ENCODE peak calls at places on chromosomes 7 and 10, in ten cellular contexts. F is activated CD8-positive, alpha-beta memory T cell treated with anti-CD3 and anti-CD28 coated beads for 4 hours; P is neural progenitor cell; N is astrocyte of the hippocampus; U is iPS-NIHi11; H is KG1; V is neuronal stem cell; Y is NCI-H460; I is activated T-cell treated with anti-CD3 and anti-CD28 coated beads for 24 hours; E is neural crest cell. T is an unnamed sample.

GRCh38 chr10:50224330-50224952 is 26.9 kb downstream of the ASAH2 start:
- DNase-seq in I (peak; percentile 31), F (no peak), E (peak; percentile 12), H (peak; percentile 27), N (peak; percentile 63), U (peak; percentile 50), V (peak; percentile 57), Y (peak; percentile 67), P (peak; percentile 71), T (peak; percentile 14)

GRCh38 chr10:21160116-21160515 is 263.0 kb upstream of the NEBL start:
- DNase-seq in F (no peak), U (no peak), V (no peak), Y (no peak), P (no peak), E (no peak), N (no peak), I (no peak), H (no peak), T (no peak)

GRCh38 chr10:129495697-129496096 is 28.7 kb downstream of the MGMT start:
- DNase-seq in F (no peak), Y (no peak), U (no peak), I (no peak), V (peak; percentile 12), H (no peak), P (peak; percentile 52), N (no peak), E (no peak), T (no peak)

GRCh38 chr7:134014935-134015334 is 112.2 kb upstream of the LRGUK start:
- DNase-seq in E (no peak), Y (no peak), I (no peak), N (no peak), H (no peak), P (no peak), U (no peak), V (no peak), F (no peak), T (no peak)

GRCh38 chr10:28935061-28935460 is 257.7 kb downstream of the BAMBI start:
- DNase-seq in N (no peak), I (no peak), P (no peak), E (no peak), H (no peak), U (no peak), F (no peak), Y (no peak), V (no peak), T (no peak)

GRCh38 chr10:9331583-9332008 is 1277.1 kb downstream of the GATA3 start:
- DNase-seq in U (peak; percentile 60), N (peak; percentile 63), I (no peak), H (peak; percentile 10), V (peak; percentile 23), E (no peak), Y (peak; percentile 20), F (no peak), P (peak; percentile 49), T (peak; percentile 26)

GRCh38 chr10:57983226-57983870 is 284.3 kb downstream of the IPMK start:
- DNase-seq in P (no peak), H (no peak), V (no peak), I (no peak), F (no peak), U (no peak), Y (no peak), E (no peak), N (no peak), T (no peak)

GRCh38 chr10:18476283-18476682 is 175.1 kb downstream of the NSUN6 start:
- DNase-seq in E (no peak), V (no peak), Y (no peak), I (no peak), U (no peak), F (no peak), N (no peak), P (no peak), H (no peak), T (no peak)

GRCh38 chr7:149720372-149721083 is 52.9 kb downstream of the ZNF467 start:
- DNase-seq in E (peak; percentile 31), N (peak; percentile 34), I (no peak), Y (peak; percentile 95), H (no peak), V (no peak), F (no peak), U (no peak), P (no peak), T (peak; percentile 88)

GRCh38 chr7:106243893-106244292 is 40.9 kb downstream of the NAMPT start:
- DNase-seq in I (no peak), N (no peak), V (no peak), F (no peak), E (no peak), U (no peak), H (no peak), Y (no peak), P (no peak), T (no peak)

GRCh38 chr10:117685431-117685830 is 142.9 kb downstream of the EMX2 start:
- DNase-seq in V (no peak), E (no peak), U (no peak), N (no peak), F (no peak), Y (no peak), I (no peak), H (no peak), P (no peak), T (no peak)

GRCh38 chr10:110512461-110513187 is 14.9 kb downstream of the DUSP5 start:
- DNase-seq in P (no peak), Y (no peak), F (no peak), H (no peak), V (no peak), U (no peak), E (no peak), I (peak; percentile 62), N (peak; percentile 79), T (no peak)

GRCh38 chr10:44569193-44570091 is 184.5 kb upstream of the CXCL12 start:
- DNase-seq in P (no peak), N (peak; percentile 84), U (no peak), H (no peak), V (no peak), F (no peak), Y (no peak), I (no peak), E (no peak), T (peak; percentile 2)

GRCh38 chr10:129090618-129091366 is 376.2 kb upstream of the MGMT start:
- DNase-seq in P (no peak), I (no peak), Y (no peak), V (no peak), U (no peak), F (no peak), E (no peak), H (peak; percentile 3), N (no peak), T (no peak)

GRCh38 chr10:89531359-89531758 is 4.0 kb downstream of the SLC16A12 start:
- DNase-seq in V (no peak), N (no peak), Y (no peak), H (no peak), I (no peak), F (no peak), E (no peak), P (no peak), U (no peak), T (no peak)

GRCh38 chr10:121556918-121557573 is 41.2 kb downstream of the FGFR2 start:
- DNase-seq in Y (no peak), U (no peak), V (no peak), I (no peak), H (no peak), F (no peak), P (no peak), N (peak; percentile 58), E (no peak), T (no peak)

T was measured in midbrain.